ENCODE peak calls at places on chromosomes 16 and 17, in nine cellular contexts. L is left ventricle myocardium inferior; K is nephron progenitor cell; Q is CD4-positive, alpha-beta T cell; N is K562; Y is GM13976; C is heart right ventricle; H is AG10803; D is glutamatergic neuron. P is an unnamed sample.

GRCh38 chr17:41466988-41467387 is at the start of gene KRT32:
- DNase-seq in L (no peak), K (no peak), Q (no peak), N (no peak), Y (no peak), C (no peak), H (no peak), D (no peak), P (no peak)

GRCh38 chr17:7634384-7634783 is 4.4 kb downstream of the SHBG start:
- DNase-seq in L (peak), K (peak), Q (no peak), N (peak), Y (peak), C (peak), H (no peak), D (peak), P (no peak)

GRCh38 chr16:65117701-65118448 is 4.0 kb downstream of the CDH11 start:
- DNase-seq in L (peak), K (peak), Q (no peak), N (peak), Y (peak), C (peak), H (peak), D (peak), P (peak)

GRCh38 chr17:230371-230770 is 48.9 kb upstream of the DOC2B start:
- DNase-seq in L (peak), K (no peak), Q (no peak), N (no peak), Y (no peak), C (no peak), H (no peak), D (no peak), P (no peak)

GRCh38 chr16:53528797-53529196 is 25.8 kb upstream of the AKTIP start:
- DNase-seq in L (no peak), K (no peak), Q (no peak), N (no peak), Y (no peak), C (no peak), H (no peak), D (no peak), P (no peak)

GRCh38 chr17:40534431-40535189 is 30.7 kb downstream of the CCR7 start:
- DNase-seq in L (no peak), K (no peak), Q (no peak), N (no peak), Y (no peak), C (no peak), H (peak), D (no peak), P (no peak)

GRCh38 chr17:81734405-81735055 is 22.4 kb downstream of the SLC25A10 start:
- DNase-seq in L (no peak), K (no peak), Q (peak), N (no peak), Y (no peak), C (no peak), H (no peak), D (no peak), P (no peak)

GRCh38 chr17:54967621-54968258 is 714 bp downstream of the COX11 start:
- DNase-seq in L (no peak), K (no peak), Q (no peak), N (peak), Y (peak), C (no peak), H (peak), D (no peak), P (peak)

GRCh38 chr17:39705786-39706348 is 6.0 kb downstream of the ERBB2 start:
- DNase-seq in L (peak), K (no peak), Q (no peak), N (no peak), Y (no peak), C (peak), H (no peak), D (no peak), P (no peak)

GRCh38 chr17:45009676-45010467 is 41.6 kb downstream of the DCAKD start:
- DNase-seq in L (no peak), K (no peak), Q (no peak), N (no peak), Y (no peak), C (no peak), H (no peak), D (no peak), P (no peak)

GRCh38 chr16:8931864-8932263 is 31.8 kb downstream of the USP7 start:
- DNase-seq in L (peak), K (peak), Q (peak), N (peak), Y (no peak), C (peak), H (peak), D (no peak), P (no peak)

GRCh38 chr16:56742030-56742984 is 12.4 kb downstream of the NUP93 start:
- DNase-seq in L (no peak), K (no peak), Q (no peak), N (no peak), Y (no peak), C (no peak), H (peak), D (no peak), P (no peak)

GRCh38 chr16:50778284-50779163 is 36.6 kb downstream of the CYLD start:
- DNase-seq in L (no peak), K (no peak), Q (no peak), N (no peak), Y (no peak), C (no peak), H (no peak), D (no peak), P (no peak)

GRCh38 chr17:6641374-6641818 is 536 bp downstream of the TXNDC17 start:
- DNase-seq in L (no peak), K (no peak), Q (no peak), N (no peak), Y (no peak), C (no peak), H (no peak), D (no peak), P (no peak)

GRCh38 chr17:42183741-42184711 is 1.2 kb downstream of the HCRT start:
- DNase-seq in L (peak), K (peak), Q (peak), N (peak), Y (peak), C (peak), H (peak), D (peak), P (peak)

GRCh38 chr16:86285938-86286921 is 224.1 kb upstream of the FOXF1 start:
- DNase-seq in L (no peak), K (no peak), Q (no peak), N (no peak), Y (no peak), C (no peak), H (no peak), D (peak), P (no peak)

DNA sequence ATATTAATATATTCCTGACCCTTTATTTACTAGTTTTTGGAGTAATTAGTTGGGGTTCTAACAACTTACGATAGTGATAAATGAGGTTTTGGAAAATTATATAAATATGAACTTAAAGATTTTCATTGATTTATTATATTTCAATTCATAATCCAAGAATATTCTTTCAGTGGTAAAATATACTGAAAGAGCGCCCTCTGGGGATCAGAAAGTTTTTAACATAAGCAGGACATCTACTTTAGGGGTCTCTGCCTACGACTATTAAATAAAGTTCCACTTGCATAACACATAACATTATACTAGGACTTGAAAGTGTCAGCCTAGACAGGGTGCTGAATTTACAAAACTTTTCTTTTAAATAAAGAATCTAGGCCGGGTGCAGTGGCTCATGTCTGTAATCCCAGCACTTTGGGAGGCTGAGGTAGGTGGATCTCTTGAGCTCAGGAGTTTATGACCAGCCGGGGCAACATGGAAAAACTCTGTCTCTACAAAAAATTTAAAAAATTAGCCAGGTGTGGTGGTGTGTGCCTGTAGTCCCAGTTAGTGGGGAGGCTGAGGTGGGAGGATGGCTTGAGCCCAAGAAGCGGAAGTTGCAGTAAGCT is 15.6 kb downstream of the RFWD3 start:
- DNase-seq in L (no peak), K (no peak), Q (no peak), N (no peak), Y (no peak), C (no peak), H (peak), D (no peak), P (no peak)
- TF ChIP-seq CTCF in L (peak), K (peak), Q (peak), N (peak), Y (no peak), C (peak), H (peak), D (peak), P (no peak)

DNA sequence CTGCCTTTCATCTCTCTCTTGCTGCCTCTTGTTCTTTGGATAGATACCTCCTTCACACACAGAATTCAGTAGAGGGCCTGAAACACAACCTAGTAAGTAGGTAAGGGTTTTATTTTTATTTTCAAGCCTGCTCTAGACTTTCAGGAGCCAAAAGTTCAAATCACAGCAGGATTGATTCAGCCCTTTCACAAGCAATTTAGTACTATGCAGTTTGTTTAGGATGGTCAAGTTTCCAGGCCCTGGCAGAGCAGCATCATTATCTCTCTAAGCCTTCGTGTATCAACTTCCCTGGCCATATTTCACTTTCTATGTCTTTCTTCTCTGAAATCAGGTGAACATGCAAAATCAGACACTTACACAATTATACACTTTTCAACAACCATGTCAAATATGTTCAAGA is 148.8 kb upstream of the CORO6 start:
- DNase-seq in L (no peak), K (no peak), Q (no peak), N (no peak), Y (no peak), C (no peak), H (no peak), D (no peak), P (no peak)
- TF ChIP-seq CTCF in L (no peak), K (no peak), Q (no peak), N (no peak), Y (no peak), C (no peak), H (no peak), D (no peak), P (no peak)

DNA sequence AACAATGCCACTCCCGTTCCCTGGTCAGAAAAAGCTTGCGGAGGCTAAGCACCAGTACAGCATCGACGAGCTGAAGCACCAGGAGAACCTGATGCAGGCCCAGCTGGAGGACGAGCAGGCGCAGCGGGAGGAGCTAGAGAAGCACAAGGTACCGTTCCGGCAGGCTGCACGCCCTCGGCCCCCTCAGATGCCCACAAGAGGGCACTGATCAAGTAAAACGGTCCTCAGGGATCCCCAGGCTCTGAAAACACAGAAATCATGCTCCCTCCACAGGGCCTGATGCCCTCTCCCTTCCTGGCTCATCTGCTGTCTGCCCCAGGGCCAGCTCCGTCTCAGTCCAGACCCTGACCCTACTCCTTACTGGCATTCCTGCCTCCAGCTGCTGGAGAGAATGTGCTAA is 21.6 kb downstream of the DRC3 start:
- DNase-seq in L (peak), K (peak), Q (no peak), N (no peak), Y (no peak), C (peak), H (no peak), D (peak), P (no peak)
- TF ChIP-seq CTCF in L (peak), K (peak), Q (no peak), N (no peak), Y (no peak), C (peak), H (peak), D (no peak), P (no peak)

DNA sequence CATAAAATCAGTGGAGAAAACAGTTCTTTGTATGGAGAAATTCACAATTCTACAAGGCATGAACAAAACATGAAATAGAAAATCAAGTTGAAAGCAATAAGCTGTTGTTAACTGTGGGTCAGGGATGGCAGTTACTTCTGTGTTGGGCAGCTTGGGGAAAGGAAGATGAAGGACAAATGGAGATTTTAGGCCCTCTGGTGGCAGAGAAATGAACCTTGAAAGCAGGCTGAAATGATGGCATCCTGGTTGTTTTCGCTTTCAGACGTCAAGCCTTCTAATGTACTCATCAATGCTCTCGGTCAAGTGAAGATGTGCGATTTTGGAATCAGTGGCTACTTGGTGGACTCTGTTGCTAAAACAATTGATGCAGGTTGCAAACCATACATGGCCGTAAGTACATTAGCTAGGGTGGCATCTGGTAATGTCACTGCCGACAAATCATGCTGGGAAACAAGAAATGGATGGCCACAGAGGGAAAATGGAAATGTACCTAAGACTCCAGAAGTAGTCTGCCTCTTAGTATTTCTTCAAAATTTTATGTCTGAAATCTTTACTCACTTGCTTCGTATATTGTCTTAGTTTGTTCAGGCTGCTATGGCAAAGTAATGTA is 108.9 kb downstream of the MAP2K6 start:
- DNase-seq in L (no peak), K (peak), Q (no peak), N (peak), Y (peak), C (no peak), H (peak), D (peak), P (peak)
- TF ChIP-seq CTCF in L (peak), K (peak), Q (no peak), N (peak), Y (peak), C (peak), H (peak), D (peak), P (peak)

DNA sequence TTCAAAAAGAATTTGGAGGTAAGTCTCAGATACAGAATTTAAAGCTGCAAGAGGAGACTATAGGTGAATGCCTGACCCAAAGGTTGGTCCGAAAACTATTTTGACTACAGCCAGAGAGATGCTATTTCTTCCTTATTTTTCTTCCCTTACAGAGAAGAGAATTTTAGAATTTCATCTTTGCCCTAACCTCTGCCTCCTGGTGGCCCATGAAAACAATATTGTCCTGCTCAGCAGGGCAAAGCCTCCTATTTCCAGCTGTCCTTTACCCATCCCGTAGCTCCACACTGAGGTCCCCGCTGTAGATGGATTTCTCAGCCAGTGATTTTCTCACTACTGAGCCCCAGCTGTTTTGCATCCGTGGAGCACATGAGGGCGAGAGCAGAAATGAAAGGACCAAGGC is 24.6 kb downstream of the HOXB1 start:
- DNase-seq in L (no peak), K (no peak), Q (no peak), N (no peak), Y (no peak), C (no peak), H (no peak), D (no peak), P (no peak)
- TF ChIP-seq CTCF in L (no peak), K (no peak), Q (no peak), N (peak), Y (no peak), C (no peak), H (peak), D (no peak), P (no peak)

GRCh38 chr17:65546579-65546978 is 14.9 kb downstream of the AXIN2 start:
- DNase-seq in L (no peak), K (no peak), Q (no peak), N (no peak), Y (no peak), C (no peak), H (no peak), D (no peak), P (no peak)
- TF ChIP-seq CTCF in L (no peak), K (no peak), Q (no peak), N (no peak), Y (no peak), C (no peak), H (no peak), D (no peak), P (no peak)

P was measured in GM20000.